ENCODE peak calls at places on chromosomes 11 and 22, in eight cellular contexts. U is H7; Y is naive thymus-derived CD4-positive, alpha-beta T cell; Z is neural progenitor cell; W is right cardiac atrium; N is stomach; P is Peyer's patch; M is AG10803. A is an unnamed sample.

GRCh38 chr11:118530683-118531596 is at the start of gene TMEM25:
- DNase-seq in Y (peak), M (no peak), U (peak), P (peak), W (peak), N (peak), Z (peak), A (peak)

GRCh38 chr11:65793625-65794400 is 7.0 kb downstream of the OVOL1 start:
- DNase-seq in P (no peak), Z (no peak), M (no peak), N (no peak), Y (no peak), U (peak), W (no peak), A (no peak)

GRCh38 chr11:1829039-1829820 is 5.6 kb upstream of the SYT8 start:
- DNase-seq in M (peak), P (no peak), U (peak), Z (no peak), Y (no peak), W (peak), N (no peak), A (peak)

GRCh38 chr11:84261707-84262106 is 975.5 kb upstream of the CCDC90B start:
- DNase-seq in N (no peak), W (no peak), P (no peak), U (peak), M (no peak), Z (peak), Y (no peak), A (no peak)

GRCh38 chr11:13228569-13228968 is 49.0 kb upstream of the BMAL1 start:
- DNase-seq in P (no peak), N (no peak), M (no peak), Z (no peak), Y (no peak), U (no peak), W (no peak), A (no peak)

GRCh38 chr11:24163146-24163545 is 333.7 kb upstream of the LUZP2 start:
- DNase-seq in P (no peak), Z (no peak), W (no peak), U (no peak), N (no peak), M (peak), Y (no peak), A (no peak)

GRCh38 chr22:17783317-17783716 is 9.0 kb upstream of the BID start:
- DNase-seq in U (no peak), W (no peak), Y (no peak), P (no peak), N (no peak), Z (no peak), M (no peak), A (no peak)

GRCh38 chr11:20474176-20474950 is 86.8 kb downstream of the PRMT3 start:
- DNase-seq in U (no peak), P (no peak), Z (peak), W (peak), N (no peak), Y (no peak), M (no peak), A (no peak)

GRCh38 chr22:36406721-36407120 is 19.0 kb upstream of the MYH9 start:
- DNase-seq in Z (no peak), M (no peak), U (no peak), P (no peak), W (no peak), Y (no peak), N (no peak), A (no peak)

GRCh38 chr11:72781063-72781312 is 12.9 kb downstream of the STARD10 start:
- DNase-seq in M (no peak), W (no peak), Y (no peak), Z (no peak), P (no peak), U (no peak), N (peak), A (no peak)

GRCh38 chr11:72783144-72783910 is 10.5 kb downstream of the STARD10 start:
- DNase-seq in W (no peak), U (peak), Z (peak), M (no peak), P (no peak), N (no peak), Y (no peak), A (no peak)

GRCh38 chr11:72780291-72781062 is 13.4 kb downstream of the STARD10 start:
- DNase-seq in P (no peak), U (peak), W (no peak), Y (no peak), Z (peak), M (no peak), N (no peak), A (no peak)

GRCh38 chr11:72781313-72782080 is 12.3 kb downstream of the STARD10 start:
- DNase-seq in P (peak), U (peak), Z (peak), M (no peak), Y (peak), W (peak), N (peak), A (no peak)

GRCh38 chr11:72782081-72782920 is 11.5 kb downstream of the STARD10 start:
- DNase-seq in W (no peak), N (peak), P (no peak), Y (no peak), U (peak), M (no peak), Z (peak), A (no peak)
- H3K4me3 ChIP-seq in W (peak), N (peak), P (peak), Y (peak), U (peak), M (peak), Z (peak), A (peak)

DNA sequence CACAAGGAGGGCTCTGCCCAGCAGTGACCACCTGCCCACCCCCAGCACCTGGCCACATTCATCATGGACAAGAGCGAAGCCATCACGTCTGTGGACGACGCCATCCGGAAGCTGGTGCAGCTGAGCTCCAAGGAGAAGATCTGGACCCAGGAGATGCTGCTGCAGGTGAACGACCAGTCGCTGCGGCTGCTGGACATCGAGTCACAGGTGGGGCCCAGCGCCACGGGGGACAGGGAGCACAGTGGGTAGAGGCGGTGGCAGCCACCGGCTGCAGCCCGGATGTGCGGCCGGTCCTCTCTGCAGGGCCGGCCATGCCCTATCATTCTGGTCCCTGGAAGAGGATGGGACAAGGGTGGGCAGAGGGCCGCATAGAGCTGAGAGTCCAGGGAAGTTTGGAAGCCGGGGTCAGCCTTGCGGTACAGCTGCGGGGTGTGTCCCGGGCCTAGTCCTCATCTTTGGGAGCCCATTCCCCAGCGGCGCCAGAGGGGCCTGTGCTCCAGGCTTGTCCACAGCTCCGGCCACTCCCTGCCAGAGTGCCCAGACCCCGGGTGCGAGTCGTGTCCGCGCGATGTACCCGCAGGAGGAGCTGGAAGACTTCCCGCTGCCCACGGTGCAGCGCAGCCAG is 14.1 kb downstream of the EPS8L2 start:
- DNase-seq in P (no peak), N (no peak), W (peak), U (no peak), Z (no peak), Y (no peak), M (no peak), A (no peak)
- H3K4me3 ChIP-seq in P (peak), N (no peak), W (no peak), U (peak), Z (peak), Y (no peak), M (no peak), A (no peak)

GRCh38 chr11:562046-562645 is 1.4 kb downstream of the RASSF7 start:
- DNase-seq in P (no peak), U (no peak), M (no peak), Y (no peak), W (no peak), Z (no peak), N (no peak), A (no peak)
- H3K4me3 ChIP-seq in P (no peak), U (no peak), M (peak), Y (peak), W (no peak), Z (peak), N (peak), A (no peak)

GRCh38 chr11:829946-830294 is 2.2 kb downstream of the CRACR2B start:
- DNase-seq in M (no peak), W (no peak), U (no peak), P (no peak), Y (no peak), N (no peak), Z (no peak), A (no peak)

GRCh38 chr11:827146-827860 is 416 bp upstream of the CRACR2B start:
- DNase-seq in W (peak), Z (peak), Y (no peak), P (peak), M (no peak), U (peak), N (peak), A (no peak)

GRCh38 chr11:827861-828167 is at the start of gene CRACR2B:
- DNase-seq in P (peak), W (no peak), Z (no peak), M (no peak), Y (no peak), N (no peak), U (no peak), A (no peak)

GRCh38 chr11:829116-829945 is 1.6 kb downstream of the CRACR2B start:
- DNase-seq in W (peak), M (no peak), Z (peak), U (peak), N (peak), P (peak), Y (no peak), A (no peak)

DNA sequence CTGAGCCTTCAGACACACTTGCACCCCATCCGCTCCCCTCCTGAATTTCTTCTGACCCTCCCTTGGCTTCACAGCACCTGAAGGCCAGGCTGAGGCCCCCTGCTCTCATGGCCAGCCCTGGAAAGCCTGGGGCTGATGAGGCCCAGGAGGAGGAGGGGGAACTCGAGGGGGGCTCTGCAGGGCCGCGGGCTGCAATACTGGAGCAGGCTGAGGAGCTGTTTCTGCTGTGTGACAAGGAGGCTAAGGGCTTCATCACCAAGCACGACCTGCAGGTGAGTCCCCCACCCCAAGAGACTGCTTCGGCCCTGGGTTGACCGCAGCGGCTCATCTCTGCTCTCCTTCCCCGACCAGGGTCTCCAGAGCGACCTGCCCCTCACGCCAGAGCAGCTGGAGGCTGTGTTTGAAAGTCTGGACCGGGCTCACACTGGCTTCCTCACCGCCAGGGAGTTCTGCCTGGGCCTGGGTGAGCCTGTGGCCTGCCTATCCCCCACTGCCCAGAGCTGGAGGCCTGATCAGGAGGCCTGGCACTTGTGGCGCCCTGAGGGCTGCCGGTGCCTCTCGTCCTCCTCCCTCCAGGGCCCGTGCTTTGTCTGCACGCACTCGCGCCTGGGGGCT is 889 bp downstream of the CRACR2B start:
- DNase-seq in U (no peak), P (no peak), Y (no peak), Z (peak), N (no peak), W (no peak), M (no peak), A (no peak)
- H3K4me3 ChIP-seq in U (no peak), P (peak), Y (no peak), Z (peak), N (peak), W (no peak), M (no peak), A (no peak)

GRCh38 chr11:124722176-124722575 is 17.6 kb upstream of the NRGN start:
- DNase-seq in U (no peak), Z (no peak), Y (no peak), W (no peak), M (no peak), P (no peak), N (no peak), A (no peak)
- H3K4me3 ChIP-seq in U (no peak), Z (no peak), Y (no peak), W (no peak), M (no peak), P (no peak), N (no peak), A (no peak)

GRCh38 chr11:71251761-71252433 is 480 bp downstream of the SHANK2 start:
- DNase-seq in Z (peak), W (peak), P (no peak), M (no peak), Y (no peak), N (peak), U (peak), A (no peak)
- H3K4me3 ChIP-seq in Z (peak), W (peak), P (peak), M (peak), Y (no peak), N (peak), U (peak), A (peak)

DNA sequence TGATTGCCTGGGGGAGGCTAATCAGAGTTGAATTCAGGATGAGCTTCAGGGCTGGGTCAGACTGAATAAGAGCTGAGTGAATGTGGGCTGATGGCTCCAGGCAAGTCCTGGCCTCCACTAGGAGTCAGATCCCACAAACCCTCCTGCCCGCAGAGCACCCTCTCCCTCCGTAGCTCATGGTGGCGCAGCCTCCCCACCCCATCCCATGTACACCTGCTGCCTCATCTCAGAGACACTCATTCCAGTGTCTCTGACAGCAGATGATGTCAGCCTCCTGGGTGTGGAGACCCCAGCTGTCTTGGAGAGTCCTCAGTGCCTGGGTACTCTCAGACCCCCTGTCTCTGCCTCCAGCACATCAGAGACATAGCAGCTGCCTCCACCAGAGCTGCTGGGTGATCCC is 9.4 kb downstream of the IGLL5 start:
- DNase-seq in N (no peak), P (no peak), U (no peak), Z (no peak), M (no peak), Y (no peak), W (no peak), A (no peak)
- H3K4me3 ChIP-seq in N (no peak), P (no peak), U (no peak), Z (no peak), M (no peak), Y (no peak), W (no peak), A (no peak)

GRCh38 chr22:23401111-23401909 is 178.8 kb downstream of the IGLL1 start:
- DNase-seq in W (no peak), Z (no peak), Y (no peak), N (no peak), U (peak), M (peak), P (no peak), A (peak)

GRCh38 chr22:23403720-23404688 is 176.1 kb downstream of the IGLL1 start:
- DNase-seq in W (no peak), Z (no peak), P (no peak), U (no peak), M (no peak), N (no peak), Y (no peak), A (no peak)

GRCh38 chr22:23403152-23403719 is 176.9 kb downstream of the IGLL1 start:
- DNase-seq in Z (no peak), P (no peak), Y (no peak), U (peak), M (no peak), N (no peak), W (no peak), A (no peak)

GRCh38 chr22:23401910-23402274 is 178.2 kb downstream of the IGLL1 start:
- DNase-seq in Z (no peak), N (no peak), P (no peak), M (no peak), Y (no peak), U (no peak), W (no peak), A (no peak)

GRCh38 chr22:23402275-23403151 is 177.6 kb downstream of the IGLL1 start:
- DNase-seq in P (peak), Y (peak), N (peak), M (peak), U (peak), W (peak), Z (peak), A (peak)
- H3K4me3 ChIP-seq in P (peak), Y (no peak), N (peak), M (no peak), U (peak), W (peak), Z (peak), A (no peak)

GRCh38 chr11:105109353-105109752 is 30.2 kb downstream of the CARD18 start:
- DNase-seq in N (no peak), W (no peak), M (no peak), U (no peak), Z (no peak), Y (no peak), P (no peak), A (no peak)

GRCh38 chr11:105106140-105106539 is 33.4 kb downstream of the CARD18 start:
- DNase-seq in N (no peak), P (no peak), U (no peak), M (no peak), Z (no peak), W (no peak), Y (no peak), A (no peak)

GRCh38 chr11:105111145-105111944 is 28.2 kb downstream of the CARD18 start:
- DNase-seq in U (no peak), N (no peak), W (peak), M (no peak), Z (no peak), Y (no peak), P (no peak), A (no peak)

GRCh38 chr11:105108247-105108646 is 31.3 kb downstream of the CARD18 start:
- DNase-seq in N (no peak), Z (no peak), U (no peak), M (no peak), P (no peak), W (no peak), Y (no peak), A (no peak)

DNA sequence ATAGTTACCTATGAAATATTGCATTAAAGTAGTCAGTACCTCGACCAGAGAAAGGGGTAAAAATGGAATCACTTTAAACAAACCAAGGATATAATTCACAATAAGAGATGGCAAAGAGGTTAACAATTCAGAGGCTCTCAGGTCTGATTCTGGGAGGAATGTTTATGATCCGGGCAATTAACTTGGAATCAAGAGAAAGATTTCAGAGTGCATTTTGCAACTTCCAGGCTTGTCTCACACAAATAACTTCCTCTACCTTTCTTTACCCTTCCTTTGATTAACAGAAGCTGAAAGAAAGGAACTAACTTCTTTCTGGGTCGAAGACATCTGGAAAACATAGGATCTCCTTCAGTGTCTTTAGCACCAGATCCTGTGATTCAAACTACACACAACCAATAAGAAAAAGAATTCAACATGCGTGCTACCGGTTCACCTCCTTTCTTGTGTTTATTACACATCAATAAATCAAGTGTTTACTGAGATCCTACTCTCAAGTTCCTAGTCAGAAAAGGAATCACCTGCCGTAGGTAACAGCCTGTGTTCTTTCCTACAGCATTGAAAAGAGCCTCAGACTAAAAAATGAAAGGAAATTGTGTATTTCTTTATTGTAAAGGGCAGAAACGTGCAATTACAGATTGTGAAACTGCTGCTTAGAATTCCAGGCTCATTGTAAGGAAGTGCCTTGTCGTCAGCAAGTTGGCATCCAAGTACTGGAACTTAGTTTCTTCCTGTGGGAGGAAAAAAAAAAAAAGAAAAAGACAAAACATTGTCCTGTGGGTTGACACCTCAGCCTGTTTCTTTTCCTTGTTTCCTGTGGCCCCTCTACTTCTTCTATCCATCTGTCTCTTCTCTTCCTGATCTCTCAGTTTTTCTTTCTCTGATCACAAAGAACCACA is 29.5 kb downstream of the CARD18 start:
- DNase-seq in Y (no peak), M (peak), P (no peak), Z (no peak), U (no peak), N (no peak), W (no peak), A (peak)
- H3K4me3 ChIP-seq in Y (no peak), M (peak), P (no peak), Z (no peak), U (no peak), N (no peak), W (no peak), A (no peak)

A was measured in astrocyte of the spinal cord.